ENCODE peak calls at places on chromosomes 5 and 9, in nine cellular contexts. R is neural crest cell, T is mucosa of descending colon, X is foreskin fibroblast, H is HL-60, D is brain microvascular endothelial cell, W is fibroblast of pulmonary artery, U is GM13977, Q is suprapubic skin. P is an unnamed sample.

GRCh38 chr5:141488591-141489478 is at the start of gene PCDHGC5:
- DNase-seq in R (no peak), T (no peak), X (peak), H (no peak), D (peak), W (peak), U (no peak), Q (peak), P (peak)

GRCh38 chr5:66796306-66797292 is 200.4 kb downstream of the MAST4 start:
- DNase-seq in R (no peak), T (no peak), X (peak), H (no peak), D (peak), W (peak), U (no peak), Q (no peak), P (no peak)

GRCh38 chr9:86766912-86767311 is 180.4 kb downstream of the GAS1 start:
- DNase-seq in R (no peak), T (no peak), X (peak), H (peak), D (peak), W (peak), U (no peak), Q (no peak), P (no peak)

GRCh38 chr9:93357649-93358048 is 93.8 kb upstream of the FAM120A start:
- DNase-seq in R (no peak), T (no peak), X (no peak), H (no peak), D (no peak), W (no peak), U (peak), Q (no peak), P (peak)

GRCh38 chr5:68243681-68244080 is 28.1 kb downstream of the PIK3R1 start:
- DNase-seq in R (no peak), T (no peak), X (no peak), H (no peak), D (no peak), W (no peak), U (no peak), Q (no peak), P (no peak)

GRCh38 chr9:20558609-20559016 is 63.7 kb downstream of the MLLT3 start:
- DNase-seq in R (no peak), T (no peak), X (peak), H (no peak), D (peak), W (peak), U (no peak), Q (no peak), P (peak)

GRCh38 chr5:36573441-36573840 is 33.0 kb upstream of the SLC1A3 start:
- DNase-seq in R (no peak), T (no peak), X (peak), H (no peak), D (peak), W (peak), U (no peak), Q (no peak), P (no peak)

GRCh38 chr5:4700082-4700481 is 440.0 kb upstream of the ADAMTS16 start:
- DNase-seq in R (peak), T (no peak), X (no peak), H (peak), D (peak), W (peak), U (no peak), Q (no peak), P (no peak)

GRCh38 chr5:98722188-98722587 is 51.3 kb upstream of the RGMB start:
- DNase-seq in R (no peak), T (no peak), X (no peak), H (no peak), D (no peak), W (no peak), U (no peak), Q (no peak), P (no peak)

GRCh38 chr5:146640285-146640896 is 124.4 kb upstream of the GPR151 start:
- DNase-seq in R (no peak), T (peak), X (no peak), H (no peak), D (no peak), W (no peak), U (no peak), Q (no peak), P (no peak)

GRCh38 chr5:159883522-159883950 is 32.7 kb upstream of the ADRA1B start:
- DNase-seq in R (no peak), T (no peak), X (peak), H (no peak), D (peak), W (peak), U (no peak), Q (no peak), P (no peak)

GRCh38 chr9:82363666-82364065 is 375.1 kb downstream of the SPATA31D1 start:
- DNase-seq in R (no peak), T (no peak), X (no peak), H (no peak), D (no peak), W (no peak), U (no peak), Q (no peak), P (no peak)

GRCh38 chr5:142866563-142867275 is 96.5 kb downstream of the ARHGAP26 start:
- DNase-seq in R (peak), T (no peak), X (peak), H (peak), D (peak), W (peak), U (peak), Q (no peak), P (peak)

GRCh38 chr9:14692918-14693861 is at the start of gene ZDHHC21:
- DNase-seq in R (peak), T (peak), X (peak), H (peak), D (peak), W (peak), U (peak), Q (peak), P (peak)

GRCh38 chr5:43996221-43996620 is 393.0 kb downstream of the FGF10 start:
- DNase-seq in R (no peak), T (no peak), X (no peak), H (no peak), D (no peak), W (no peak), U (no peak), Q (no peak), P (no peak)

GRCh38 chr5:6356578-6357164 is 21.7 kb downstream of the MED10 start:
- DNase-seq in R (no peak), T (no peak), X (no peak), H (no peak), D (no peak), W (no peak), U (no peak), Q (peak), P (no peak)

GRCh38 chr5:160161626-160162025 is 42.4 kb upstream of the PWWP2A start:
- DNase-seq in R (no peak), T (no peak), X (no peak), H (no peak), D (no peak), W (no peak), U (no peak), Q (no peak), P (no peak)

GRCh38 chr5:113089653-113090335 is 113.2 kb downstream of the DCP2 start:
- DNase-seq in R (no peak), T (no peak), X (peak), H (no peak), D (peak), W (peak), U (no peak), Q (no peak), P (no peak)

GRCh38 chr5:176829320-176829719 is 19.0 kb downstream of the UNC5A start:
- DNase-seq in R (no peak), T (no peak), X (no peak), H (no peak), D (no peak), W (no peak), U (no peak), Q (no peak), P (no peak)

GRCh38 chr5:136620016-136620419 is 254.7 kb upstream of the TRPC7 start:
- DNase-seq in R (no peak), T (no peak), X (peak), H (peak), D (peak), W (peak), U (no peak), Q (no peak), P (no peak)

GRCh38 chr5:111901303-111901702 is 144.3 kb upstream of the NREP start:
- DNase-seq in R (no peak), T (no peak), X (no peak), H (peak), D (no peak), W (no peak), U (no peak), Q (no peak), P (no peak)

GRCh38 chr5:95631265-95631957 is 11.5 kb downstream of the GPR150 start:
- DNase-seq in R (no peak), T (no peak), X (peak), H (no peak), D (peak), W (peak), U (no peak), Q (no peak), P (no peak)

GRCh38 chr9:76646249-76646648 is 118.0 kb upstream of the PCA3 start:
- DNase-seq in R (no peak), T (peak), X (no peak), H (no peak), D (no peak), W (peak), U (no peak), Q (no peak), P (no peak)

GRCh38 chr9:15735083-15735974 is 182.5 kb downstream of the CCDC171 start:
- DNase-seq in R (no peak), T (no peak), X (peak), H (no peak), D (peak), W (peak), U (no peak), Q (no peak), P (no peak)

GRCh38 chr5:348726-349125 is 27.2 kb downstream of the AHRR start:
- DNase-seq in R (no peak), T (no peak), X (no peak), H (no peak), D (no peak), W (no peak), U (peak), Q (no peak), P (no peak)

DNA sequence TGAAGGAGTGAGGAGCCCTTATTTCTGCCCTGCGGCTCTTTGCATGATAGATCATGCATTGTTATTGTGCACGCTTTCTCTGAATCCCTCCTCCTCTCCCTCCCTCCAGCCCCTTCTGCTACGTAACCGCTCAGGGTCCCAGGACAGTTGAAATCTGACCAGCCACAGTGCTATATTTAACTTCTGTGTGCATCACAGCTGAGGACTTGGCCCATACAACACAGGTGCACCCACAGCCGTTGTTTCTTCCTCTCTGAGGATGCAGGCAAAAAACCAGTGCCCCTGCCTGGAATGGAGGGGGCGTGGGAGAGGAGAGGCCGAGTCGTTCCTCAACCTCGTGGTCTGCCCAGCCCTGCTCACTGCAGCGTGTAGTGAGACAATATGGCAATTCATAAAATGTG is 335.6 kb upstream of the CLINT1 start:
- DNase-seq in R (peak), T (no peak), X (no peak), H (no peak), D (no peak), W (no peak), U (no peak), Q (no peak), P (no peak)
- TF ChIP-seq CTCF in R (no peak), T (no peak), X (no peak), H (no peak), D (no peak), W (no peak), U (no peak), Q (no peak), P (no peak)

DNA sequence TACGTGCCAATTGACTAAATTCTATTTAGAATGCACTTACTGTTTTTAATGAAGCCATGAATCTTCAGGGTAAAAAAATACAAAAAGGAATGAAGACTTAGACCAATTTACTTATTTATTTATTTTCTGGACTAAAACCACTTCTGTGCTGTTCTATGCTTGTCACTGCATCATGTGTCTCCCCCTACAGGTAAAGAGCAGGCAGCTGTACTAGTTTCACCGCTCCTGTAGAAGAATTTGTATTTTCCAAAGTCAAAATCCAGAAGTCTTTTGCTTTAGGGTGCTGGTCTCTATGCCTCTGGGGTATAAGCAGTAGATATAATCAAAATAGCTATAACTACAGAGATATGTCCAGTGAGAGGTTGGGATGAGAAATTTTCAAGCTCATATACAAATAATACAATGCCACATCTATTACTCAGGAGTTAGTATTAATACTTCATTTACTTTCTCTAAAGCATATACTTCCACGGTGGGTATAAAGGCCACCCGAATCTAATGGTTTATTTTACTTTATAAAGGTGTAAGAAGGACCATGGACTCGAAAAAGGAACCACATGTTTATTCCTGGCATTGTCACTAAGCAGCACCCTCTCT is 591.5 kb downstream of the RAB3C start:
- DNase-seq in R (no peak), T (no peak), X (peak), H (peak), D (peak), W (peak), U (peak), Q (no peak), P (peak)
- TF ChIP-seq CTCF in R (peak), T (peak), X (peak), H (peak), D (peak), W (peak), U (peak), Q (peak), P (peak)

GRCh38 chr5:169265888-169266287 is 35.1 kb downstream of the SLIT3 start:
- DNase-seq in R (no peak), T (no peak), X (peak), H (no peak), D (no peak), W (no peak), U (peak), Q (no peak), P (no peak)
- TF ChIP-seq CTCF in R (peak), T (no peak), X (no peak), H (no peak), D (peak), W (peak), U (no peak), Q (no peak), P (peak)

GRCh38 chr5:131164931-131165727 is at the start of gene HINT1:
- DNase-seq in R (peak), T (peak), X (peak), H (peak), D (peak), W (peak), U (peak), Q (peak), P (peak)
- TF ChIP-seq CTCF in R (no peak), T (peak), X (no peak), H (no peak), D (peak), W (no peak), U (peak), Q (no peak), P (peak)

GRCh38 chr5:181243020-181243520 is 636 bp downstream of the RACK1 start:
- DNase-seq in R (no peak), T (no peak), X (peak), H (peak), D (no peak), W (no peak), U (no peak), Q (no peak), P (no peak)

GRCh38 chr5:181242031-181242451 is 1.7 kb downstream of the RACK1 start:
- DNase-seq in R (no peak), T (no peak), X (peak), H (no peak), D (no peak), W (no peak), U (no peak), Q (no peak), P (no peak)

GRCh38 chr5:181239062-181239663 is 4.5 kb downstream of the RACK1 start:
- DNase-seq in R (no peak), T (no peak), X (no peak), H (no peak), D (no peak), W (no peak), U (no peak), Q (no peak), P (no peak)

GRCh38 chr5:181243521-181244307 is at the start of gene RACK1:
- DNase-seq in R (peak), T (peak), X (peak), H (peak), D (peak), W (peak), U (peak), Q (peak), P (peak)

GRCh38 chr5:181241393-181241975 is 2.2 kb downstream of the RACK1 start:
- DNase-seq in R (no peak), T (no peak), X (peak), H (peak), D (peak), W (peak), U (no peak), Q (no peak), P (no peak)
- TF ChIP-seq CTCF in R (no peak), T (no peak), X (no peak), H (no peak), D (peak), W (no peak), U (no peak), Q (no peak), P (no peak)

GRCh38 chr5:32071351-32071944 is 102.7 kb downstream of the GOLPH3 start:
- DNase-seq in R (no peak), T (no peak), X (no peak), H (no peak), D (no peak), W (peak), U (no peak), Q (no peak), P (no peak)

GRCh38 chr5:32072054-32072453 is 102.1 kb downstream of the GOLPH3 start:
- DNase-seq in R (no peak), T (no peak), X (no peak), H (no peak), D (no peak), W (no peak), U (no peak), Q (no peak), P (no peak)

GRCh38 chr5:32074401-32074800 is 99.7 kb downstream of the GOLPH3 start:
- DNase-seq in R (no peak), T (no peak), X (no peak), H (no peak), D (no peak), W (no peak), U (no peak), Q (peak), P (no peak)

GRCh38 chr5:32076699-32077695 is 97.1 kb downstream of the GOLPH3 start:
- DNase-seq in R (peak), T (no peak), X (peak), H (peak), D (peak), W (peak), U (peak), Q (peak), P (peak)
- TF ChIP-seq CTCF in R (peak), T (no peak), X (peak), H (peak), D (peak), W (peak), U (peak), Q (peak), P (peak)

GRCh38 chr9:9917400-9917799 is 695.4 kb downstream of the PTPRD start:
- DNase-seq in R (no peak), T (no peak), X (no peak), H (no peak), D (no peak), W (no peak), U (no peak), Q (no peak), P (no peak)

GRCh38 chr9:9913276-9913832 is 699.4 kb downstream of the PTPRD start:
- DNase-seq in R (no peak), T (no peak), X (no peak), H (no peak), D (no peak), W (no peak), U (no peak), Q (no peak), P (no peak)

GRCh38 chr9:9914174-9914573 is 698.6 kb downstream of the PTPRD start:
- DNase-seq in R (no peak), T (no peak), X (no peak), H (no peak), D (no peak), W (no peak), U (no peak), Q (no peak), P (no peak)

DNA sequence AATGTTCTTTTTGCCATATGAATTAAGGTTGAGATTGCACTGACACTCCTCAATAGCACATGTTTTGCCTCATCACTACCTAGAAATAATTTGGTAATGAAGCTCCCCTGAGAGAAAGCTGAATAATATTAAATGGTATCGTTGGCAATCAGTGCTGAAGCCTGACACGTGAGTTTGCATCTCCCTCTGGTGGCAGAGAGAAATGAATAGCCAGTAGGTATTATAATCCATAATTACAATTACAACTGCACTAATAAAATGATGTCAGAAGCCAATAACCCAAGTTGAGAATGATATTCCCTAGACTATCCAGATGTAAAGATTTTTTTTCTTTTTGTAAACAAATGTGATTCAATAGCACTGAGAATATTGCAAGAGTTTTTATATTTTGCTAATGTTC is 700.3 kb downstream of the PTPRD start:
- DNase-seq in R (no peak), T (no peak), X (no peak), H (no peak), D (peak), W (no peak), U (peak), Q (no peak), P (no peak)
- TF ChIP-seq CTCF in R (peak), T (no peak), X (no peak), H (no peak), D (peak), W (no peak), U (peak), Q (no peak), P (peak)

GRCh38 chr9:138102246-138103051 is 224.9 kb downstream of the CACNA1B start:
- DNase-seq in R (no peak), T (no peak), X (no peak), H (no peak), D (no peak), W (no peak), U (peak), Q (no peak), P (no peak)

GRCh38 chr9:138099803-138100598 is 222.4 kb downstream of the CACNA1B start:
- DNase-seq in R (no peak), T (no peak), X (no peak), H (no peak), D (no peak), W (no peak), U (no peak), Q (no peak), P (no peak)

GRCh38 chr9:138098908-138099791 is 221.6 kb downstream of the CACNA1B start:
- DNase-seq in R (no peak), T (no peak), X (no peak), H (no peak), D (no peak), W (no peak), U (no peak), Q (no peak), P (no peak)

GRCh38 chr9:138101444-138102234 is 224.1 kb downstream of the CACNA1B start:
- DNase-seq in R (no peak), T (no peak), X (no peak), H (no peak), D (no peak), W (no peak), U (peak), Q (no peak), P (no peak)

DNA sequence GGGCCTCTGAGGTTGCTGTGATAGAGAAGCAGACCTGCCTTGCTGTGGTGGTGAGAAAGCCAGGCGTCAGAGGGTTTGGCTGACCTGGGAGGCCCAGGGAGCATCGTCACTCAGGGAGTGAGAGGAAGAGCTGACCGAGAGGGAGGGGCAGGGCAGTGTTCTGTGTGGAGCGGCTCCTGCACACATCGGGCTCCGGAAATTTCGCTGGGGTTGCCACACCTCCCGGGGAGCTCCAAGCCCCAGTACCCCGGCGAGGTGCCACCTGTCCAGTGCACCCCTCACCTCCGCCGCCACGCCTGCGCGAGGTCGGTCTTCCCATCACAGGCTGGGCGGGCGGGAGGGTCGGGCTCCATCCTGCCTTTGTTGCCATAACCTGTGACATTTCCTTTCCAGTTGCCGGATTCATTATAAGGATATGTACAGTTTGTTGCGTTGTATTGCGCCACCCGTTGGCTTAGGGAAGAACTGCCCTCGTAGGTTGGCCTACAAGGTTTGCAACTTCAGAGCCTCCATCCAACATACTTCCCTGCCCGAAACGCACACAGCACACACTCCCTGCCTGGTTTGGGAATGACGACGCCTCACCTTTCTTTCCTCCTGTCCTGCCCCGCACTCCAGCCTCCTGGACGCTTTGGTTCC is 223.2 kb downstream of the CACNA1B start:
- DNase-seq in R (no peak), T (no peak), X (no peak), H (no peak), D (no peak), W (no peak), U (no peak), Q (peak), P (no peak)
- TF ChIP-seq CTCF in R (no peak), T (no peak), X (no peak), H (no peak), D (no peak), W (no peak), U (peak), Q (no peak), P (no peak)